ENCODE peak calls at places on chromosome 20, in seven cellular contexts. R, Z, H, C, O, T and U are unnamed samples.

GRCh38 chr20:53515749-53516148 is 77.9 kb downstream of the ZNF217 start:
- DNase-seq in R (no peak), Z (no peak), H (no peak), C (no peak), O (no peak), T (no peak), U (no peak)

GRCh38 chr20:12847862-12848261 is 160.9 kb upstream of the SPTLC3 start:
- DNase-seq in R (no peak), Z (peak), H (no peak), C (no peak), O (peak), T (no peak), U (peak)

GRCh38 chr20:19435820-19436219 is 223.4 kb downstream of the SLC24A3 start:
- DNase-seq in R (no peak), Z (no peak), H (no peak), C (no peak), O (no peak), T (no peak), U (no peak)

GRCh38 chr20:8880085-8880853 is 188.6 kb upstream of the PLCB4 start:
- DNase-seq in R (no peak), Z (no peak), H (no peak), C (no peak), O (no peak), T (no peak), U (no peak)

GRCh38 chr20:8777866-8778265 is 291.0 kb upstream of the PLCB4 start:
- DNase-seq in R (no peak), Z (no peak), H (no peak), C (no peak), O (peak), T (no peak), U (peak)

GRCh38 chr20:3390759-3391500 is 16.5 kb downstream of the DNAAF9 start:
- DNase-seq in R (no peak), Z (no peak), H (no peak), C (no peak), O (no peak), T (no peak), U (no peak)

GRCh38 chr20:20096421-20096820 is 44.1 kb downstream of the CFAP61 start:
- DNase-seq in R (no peak), Z (no peak), H (no peak), C (no peak), O (no peak), T (no peak), U (no peak)

GRCh38 chr20:47141350-47141921 is 215.1 kb downstream of the ZMYND8 start:
- DNase-seq in R (no peak), Z (no peak), H (no peak), C (no peak), O (no peak), T (no peak), U (no peak)

GRCh38 chr20:407097-407952 is 774 bp upstream of the RBCK1 start:
- DNase-seq in R (peak), Z (peak), H (peak), C (peak), O (peak), T (peak), U (peak)

GRCh38 chr20:21141825-21142224 is 15.9 kb downstream of the KIZ start:
- DNase-seq in R (no peak), Z (no peak), H (no peak), C (no peak), O (no peak), T (no peak), U (no peak)

GRCh38 chr20:6489361-6490154 is 277.9 kb upstream of the BMP2 start:
- DNase-seq in R (no peak), Z (peak), H (no peak), C (no peak), O (no peak), T (peak), U (no peak)

GRCh38 chr20:45545754-45546453 is 1.3 kb downstream of the EPPIN start:
- DNase-seq in R (no peak), Z (peak), H (peak), C (no peak), O (peak), T (no peak), U (peak)

GRCh38 chr20:59787186-59787890 is 146.1 kb downstream of the SYCP2 start:
- DNase-seq in R (no peak), Z (no peak), H (no peak), C (no peak), O (no peak), T (no peak), U (no peak)

GRCh38 chr20:56513096-56513806 is 11.3 kb upstream of the FAM209A start:
- DNase-seq in R (no peak), Z (no peak), H (no peak), C (no peak), O (no peak), T (no peak), U (no peak)

GRCh38 chr20:32135983-32136515 is 26.5 kb downstream of the TM9SF4 start:
- DNase-seq in R (no peak), Z (no peak), H (no peak), C (no peak), O (no peak), T (no peak), U (no peak)

GRCh38 chr20:22312744-22313346 is 271.5 kb downstream of the FOXA2 start:
- DNase-seq in R (no peak), Z (peak), H (peak), C (no peak), O (peak), T (no peak), U (peak)

GRCh38 chr20:47318596-47319516 is 37.6 kb downstream of the ZMYND8 start:
- DNase-seq in R (peak), Z (peak), H (no peak), C (peak), O (peak), T (peak), U (no peak)

GRCh38 chr20:45963059-45964011 is 8.7 kb downstream of the ZNF335 start:
- DNase-seq in R (peak), Z (peak), H (no peak), C (peak), O (peak), T (no peak), U (peak)

GRCh38 chr20:37651932-37652331 is 41.9 kb upstream of the CTNNBL1 start:
- DNase-seq in R (no peak), Z (peak), H (no peak), C (no peak), O (peak), T (peak), U (peak)

GRCh38 chr20:41697861-41698559 is 79.8 kb upstream of the CHD6 start:
- DNase-seq in R (no peak), Z (peak), H (no peak), C (no peak), O (peak), T (no peak), U (peak)

GRCh38 chr20:58634121-58634817 is 16.8 kb upstream of the STX16 start:
- DNase-seq in R (no peak), Z (peak), H (peak), C (no peak), O (peak), T (no peak), U (no peak)

GRCh38 chr20:54550776-54551396 is 75.5 kb downstream of the DOK5 start:
- DNase-seq in R (no peak), Z (no peak), H (no peak), C (no peak), O (peak), T (no peak), U (peak)

GRCh38 chr20:1809121-1809520 is 86.1 kb upstream of the SIRPA start:
- DNase-seq in R (no peak), Z (peak), H (no peak), C (no peak), O (peak), T (no peak), U (peak)

GRCh38 chr20:34312024-34312460 is 8.9 kb upstream of the AHCY start:
- DNase-seq in R (no peak), Z (no peak), H (no peak), C (no peak), O (no peak), T (no peak), U (no peak)
- H3K4me3 ChIP-seq in R (peak), Z (no peak), H (no peak), C (no peak), O (peak), T (no peak), U (peak)

GRCh38 chr20:34010405-34010895 is 16.7 kb downstream of the RALY start:
- DNase-seq in R (no peak), Z (peak), H (no peak), C (no peak), O (no peak), T (no peak), U (no peak)
- TF ChIP-seq CTCF in R (no peak), Z (no peak), H (no peak), C (no peak), O (no peak), T (no peak), U (no peak)

GRCh38 chr20:5153152-5153467 is 26.3 kb downstream of the CDS2 start:
- DNase-seq in R (no peak), Z (no peak), H (no peak), C (no peak), O (no peak), T (no peak), U (no peak)
- H3K4me3 ChIP-seq in R (no peak), Z (no peak), H (no peak), C (no peak), O (no peak), T (no peak), U (no peak)

GRCh38 chr20:10094566-10095173 is 59.9 kb downstream of the ANKEF1 start:
- DNase-seq in R (no peak), Z (peak), H (no peak), C (no peak), O (peak), T (no peak), U (peak)

GRCh38 chr20:10093087-10093591 is 58.4 kb downstream of the ANKEF1 start:
- DNase-seq in R (no peak), Z (peak), H (peak), C (no peak), O (peak), T (no peak), U (peak)

GRCh38 chr20:10089871-10090587 is 55.2 kb downstream of the ANKEF1 start:
- DNase-seq in R (no peak), Z (no peak), H (no peak), C (no peak), O (no peak), T (no peak), U (no peak)

GRCh38 chr20:10090588-10091166 is 55.9 kb downstream of the ANKEF1 start:
- DNase-seq in R (no peak), Z (peak), H (peak), C (peak), O (peak), T (peak), U (peak)
- TF ChIP-seq CTCF in R (peak), Z (peak), H (peak), C (peak), O (peak), T (peak), U (peak)

DNA sequence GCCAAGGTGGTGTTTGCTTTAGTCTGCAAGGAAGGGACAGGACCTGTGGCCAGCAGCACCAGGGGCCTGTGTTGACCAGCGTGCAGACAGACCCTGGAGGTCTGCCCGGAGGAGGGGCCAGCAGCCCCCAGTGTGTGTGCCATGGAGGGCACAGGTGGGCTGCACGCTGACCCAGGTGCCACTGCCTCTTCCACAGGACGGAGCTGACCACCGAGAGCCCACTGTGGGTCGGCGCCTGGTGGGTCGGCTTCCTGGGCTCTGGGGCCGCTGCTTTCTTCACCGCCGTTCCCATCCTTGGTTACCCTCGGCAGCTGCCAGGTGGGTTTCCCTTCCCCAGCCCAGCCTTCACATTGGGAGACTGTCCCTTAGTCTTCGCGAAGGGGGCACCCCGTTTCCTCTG is 17.9 kb downstream of the SLCO4A1 start:
- DNase-seq in R (no peak), Z (no peak), H (no peak), C (no peak), O (no peak), T (no peak), U (no peak)
- H3K4me3 ChIP-seq in R (no peak), Z (no peak), H (no peak), C (no peak), O (no peak), T (no peak), U (no peak)

DNA sequence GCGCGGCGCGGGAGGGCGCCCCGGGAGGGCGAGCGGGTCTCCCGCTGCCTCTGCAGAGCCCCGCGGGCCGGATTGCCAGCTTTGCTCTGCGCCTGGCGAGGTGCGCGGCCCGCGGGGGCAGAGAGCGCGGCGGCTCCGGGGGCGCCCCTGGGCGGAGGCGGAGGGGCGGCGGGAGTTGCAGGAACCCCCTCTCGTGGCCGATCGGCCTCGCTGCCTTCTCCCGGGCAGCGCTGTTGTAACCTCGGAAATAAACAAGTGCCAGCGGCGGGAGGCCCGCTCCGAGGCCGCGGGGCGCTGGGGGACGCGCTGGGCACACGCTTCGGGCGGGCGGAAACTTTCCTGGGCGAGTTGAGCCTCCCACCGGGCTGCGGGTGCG is 1.2 kb downstream of the CDH4 start:
- DNase-seq in R (no peak), Z (no peak), H (no peak), C (no peak), O (peak), T (no peak), U (peak)
- TF ChIP-seq CTCF in R (no peak), Z (no peak), H (peak), C (no peak), O (no peak), T (no peak), U (peak)

GRCh38 chr20:63643966-63644365 is 9.3 kb downstream of the STMN3 start:
- DNase-seq in R (no peak), Z (no peak), H (no peak), C (no peak), O (no peak), T (no peak), U (no peak)

GRCh38 chr20:63641146-63641791 is 12.0 kb downstream of the STMN3 start:
- DNase-seq in R (no peak), Z (no peak), H (no peak), C (peak), O (peak), T (no peak), U (peak)

GRCh38 chr20:63643499-63643898 is 9.7 kb downstream of the STMN3 start:
- DNase-seq in R (no peak), Z (no peak), H (no peak), C (no peak), O (no peak), T (no peak), U (no peak)

GRCh38 chr20:63641792-63642517 is 11.3 kb downstream of the STMN3 start:
- DNase-seq in R (peak), Z (peak), H (no peak), C (peak), O (peak), T (peak), U (peak)

DNA sequence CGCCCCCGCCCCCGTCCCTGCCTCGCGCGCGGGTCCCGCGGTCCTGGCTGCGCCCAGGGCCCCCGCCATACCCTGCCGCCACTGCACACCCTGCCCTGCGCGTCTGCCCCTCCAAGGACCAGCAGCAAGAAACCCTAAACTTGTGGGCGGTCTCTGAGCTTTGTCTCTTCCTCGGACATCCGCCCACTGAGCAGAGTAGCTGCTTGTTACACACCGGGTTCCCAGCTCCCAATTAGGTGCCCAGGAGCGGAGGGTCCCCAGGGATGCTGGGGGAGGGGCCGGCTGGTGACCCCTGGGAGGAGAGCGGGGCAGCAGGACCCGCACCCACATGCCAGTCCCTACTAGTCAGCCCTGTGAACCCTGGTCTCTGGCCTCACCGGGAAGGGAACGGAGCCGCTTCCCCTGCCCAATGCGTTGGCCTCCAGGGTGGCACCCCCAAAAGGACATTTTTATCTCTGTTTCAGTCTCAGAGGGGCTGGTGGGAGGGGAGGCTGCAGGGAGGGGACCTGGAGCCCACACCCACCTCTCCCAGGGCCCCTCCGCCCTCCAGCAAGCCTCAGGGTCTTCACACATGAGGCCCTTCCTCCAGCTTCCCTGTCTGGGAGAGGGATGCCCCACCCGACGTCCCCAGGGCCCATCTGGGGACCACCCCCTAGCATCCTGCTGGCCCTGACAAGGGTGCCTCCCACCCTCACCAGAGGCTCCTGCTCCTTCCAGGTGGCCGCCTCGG is 10.5 kb downstream of the STMN3 start:
- DNase-seq in R (peak), Z (no peak), H (no peak), C (no peak), O (no peak), T (no peak), U (no peak)
- H3K4me3 ChIP-seq in R (peak), Z (no peak), H (peak), C (peak), O (no peak), T (peak), U (peak)

DNA sequence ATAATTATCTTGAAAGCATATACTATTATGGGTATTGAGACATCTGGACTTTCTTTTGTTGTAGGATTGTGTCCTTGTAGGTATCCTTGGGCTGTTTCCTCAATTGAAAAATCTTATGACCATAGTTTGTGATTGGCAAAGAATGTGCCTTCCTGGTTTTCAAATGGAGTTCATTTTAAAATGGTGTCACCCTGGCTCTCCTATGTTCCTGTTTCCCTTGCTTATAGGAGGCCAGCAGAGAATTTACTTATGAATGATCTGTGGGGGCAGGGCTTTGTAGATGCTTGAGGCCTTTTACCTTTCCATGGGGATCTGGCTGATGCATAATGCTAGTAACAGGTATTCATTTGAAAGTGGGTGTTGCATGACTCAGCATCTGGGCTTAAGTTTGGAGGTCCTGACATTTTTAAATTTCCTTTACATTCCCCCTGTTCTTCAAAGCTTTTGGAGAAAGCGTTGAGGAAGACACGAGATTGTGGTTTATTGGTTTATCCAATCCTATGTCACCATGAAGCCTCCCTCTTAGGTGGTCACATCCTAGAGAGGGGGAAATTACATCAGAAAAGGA is 135.0 kb upstream of the PROKR2 start:
- DNase-seq in R (no peak), Z (no peak), H (no peak), C (no peak), O (no peak), T (no peak), U (no peak)
- TF ChIP-seq CTCF in R (no peak), Z (no peak), H (no peak), C (no peak), O (no peak), T (no peak), U (no peak)

DNA sequence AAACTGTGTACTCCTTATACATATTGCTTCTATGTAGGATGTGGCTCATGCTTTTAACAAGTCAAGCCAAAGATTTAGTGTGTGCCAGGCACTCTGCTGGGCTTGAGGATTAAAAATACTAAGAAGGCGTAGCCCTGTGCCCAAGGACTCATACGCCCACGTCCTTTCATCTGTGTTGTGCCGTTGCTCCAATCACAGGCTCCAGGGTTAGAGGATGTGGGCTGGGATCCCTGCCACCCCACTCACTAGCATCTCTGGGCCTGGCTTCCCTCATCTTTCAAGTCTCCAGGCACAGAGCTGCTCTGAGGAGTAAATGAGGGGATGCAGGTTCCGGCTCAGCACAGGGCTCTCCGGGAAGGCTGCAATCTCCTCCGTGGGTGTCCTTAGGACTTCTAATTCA is 214.2 kb downstream of the SYNDIG1 start:
- DNase-seq in R (no peak), Z (peak), H (no peak), C (peak), O (peak), T (no peak), U (no peak)
- H3K4me3 ChIP-seq in R (no peak), Z (no peak), H (no peak), C (no peak), O (no peak), T (no peak), U (no peak)

DNA sequence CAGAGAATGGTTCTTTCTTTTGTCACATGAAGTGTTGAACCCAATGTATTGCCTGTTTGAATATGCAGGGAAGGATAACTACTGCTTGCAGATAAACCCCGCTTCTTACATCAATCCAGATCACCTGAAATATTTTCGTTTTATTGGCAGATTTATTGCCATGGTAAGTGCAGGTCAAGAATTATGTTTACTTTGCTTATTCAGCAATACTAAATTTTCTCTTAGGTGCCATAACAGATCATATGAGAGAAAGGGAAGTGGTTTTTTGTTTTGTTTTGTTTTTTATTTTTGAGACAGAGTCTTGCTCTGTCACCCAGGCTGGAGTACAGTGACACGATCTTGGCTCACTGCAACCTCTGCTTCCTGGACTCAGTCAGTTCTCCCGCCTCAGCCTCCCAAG is 36.6 kb upstream of the DYNLRB1 start:
- DNase-seq in R (no peak), Z (no peak), H (no peak), C (no peak), O (no peak), T (no peak), U (no peak)
- TF ChIP-seq CTCF in R (no peak), Z (no peak), H (no peak), C (no peak), O (no peak), T (no peak), U (no peak)